ENCODE peak calls at places on chromosomes 12 and 14, in seven cellular contexts. V, H, U, P, K, J and T are unnamed samples.
A peak's percentile ranks its signal among the peaks of the same experiment; 100 is the strongest.

GRCh38 chr14:79018846-79019245 is 848.7 kb downstream of the NRXN3 start:
- DNase-seq in V (no peak), H (no peak), U (no peak), P (no peak), K (no peak), J (no peak), T (no peak)

GRCh38 chr14:94040796-94041195 is 14.7 kb downstream of the OTUB2 start:
- DNase-seq in V (no peak), H (no peak), U (no peak), P (no peak), K (no peak), J (no peak), T (no peak)

GRCh38 chr14:32545109-32545857 is 216.2 kb downstream of the AKAP6 start:
- DNase-seq in V (no peak), H (no peak), U (no peak), P (no peak), K (no peak), J (no peak), T (no peak)

GRCh38 chr12:130839770-130840355 is 813 bp upstream of the STX2 start:
- DNase-seq in V (no peak), H (no peak), U (no peak), P (no peak), K (no peak), J (no peak), T (no peak)

GRCh38 chr12:95608252-95609033 is 57.2 kb upstream of the USP44 start:
- DNase-seq in V (no peak), H (no peak), U (peak; percentile 64), P (no peak), K (peak; percentile 55), J (peak; percentile 66), T (no peak)

GRCh38 chr12:53212931-53213330 is 5.9 kb upstream of the ITGB7 start:
- DNase-seq in V (no peak), H (no peak), U (no peak), P (no peak), K (no peak), J (no peak), T (no peak)

GRCh38 chr12:42410345-42410744 is 84.4 kb downstream of the PPHLN1 start:
- DNase-seq in V (no peak), H (no peak), U (no peak), P (no peak), K (no peak), J (no peak), T (no peak)

GRCh38 chr12:4478933-4479332 is 33.3 kb upstream of the FGF6 start:
- DNase-seq in V (no peak), H (no peak), U (no peak), P (no peak), K (no peak), J (no peak), T (no peak)

GRCh38 chr12:89649139-89649538 is 59.5 kb downstream of the ATP2B1 start:
- DNase-seq in V (no peak), H (no peak), U (no peak), P (no peak), K (no peak), J (no peak), T (no peak)

GRCh38 chr14:30419037-30419436 is 139.9 kb upstream of the G2E3 start:
- DNase-seq in V (no peak), H (no peak), U (no peak), P (no peak), K (no peak), J (no peak), T (no peak)

GRCh38 chr14:66088661-66089060 is 397.5 kb upstream of the CCDC196 start:
- DNase-seq in V (no peak), H (no peak), U (no peak), P (no peak), K (no peak), J (no peak), T (no peak)

GRCh38 chr12:43847427-43847826 is 11.5 kb downstream of the TMEM117 start:
- DNase-seq in V (no peak), H (no peak), U (no peak), P (no peak), K (no peak), J (no peak), T (no peak)

GRCh38 chr14:55767291-55767690 is 187.3 kb downstream of the KTN1 start:
- DNase-seq in V (no peak), H (no peak), U (no peak), P (no peak), K (no peak), J (no peak), T (no peak)

GRCh38 chr14:85607571-85608219 is 77.8 kb downstream of the FLRT2 start:
- DNase-seq in V (no peak), H (no peak), U (no peak), P (no peak), K (no peak), J (no peak), T (no peak)

DNA sequence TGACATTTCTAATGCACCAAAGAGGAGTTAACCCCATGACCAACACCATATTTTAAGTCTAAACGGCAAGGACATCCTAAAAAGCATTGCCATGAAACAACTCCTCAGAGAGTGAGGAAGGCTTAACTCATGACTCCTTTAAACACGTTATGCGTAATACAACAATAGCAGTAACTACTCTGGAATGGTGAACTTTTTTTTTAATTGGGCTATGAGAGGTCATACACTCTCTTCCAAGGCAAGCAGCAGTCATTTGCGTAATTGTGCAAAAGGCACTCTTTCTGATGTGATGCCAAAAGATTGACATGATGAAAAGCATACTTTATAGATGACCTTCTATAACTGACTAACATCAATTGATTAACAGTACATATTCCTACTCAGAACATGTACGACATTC is 39.4 kb downstream of the RHOJ start:
- DNase-seq in V (no peak), H (no peak), U (no peak), P (no peak), K (no peak), J (no peak), T (no peak)
- H3K36me3 ChIP-seq in V (no peaks in the 10 kb centered on the region), H (no peaks in the 10 kb centered on the region), U (no peaks in the 10 kb centered on the region), P (no peaks in the 10 kb centered on the region), K (no peaks in the 10 kb centered on the region), J (peaks cover 3% of the 10 kb centered on the region), T (no peaks in the 10 kb centered on the region)

GRCh38 chr12:47707905-47708543 is 2.2 kb upstream of the RPAP3 start:
- DNase-seq in V (no peak), H (no peak), U (no peak), P (no peak), K (no peak), J (no peak), T (no peak)
- H3K4me1 ChIP-seq in V (peaks cover 42% of the 10 kb centered on the region), H (peaks cover 32% of the 10 kb centered on the region), U (peaks cover 45% of the 10 kb centered on the region), P (peaks cover 52% of the 10 kb centered on the region), K (no peaks in the 10 kb centered on the region), J (no peaks in the 10 kb centered on the region), T (peaks cover 9% of the 10 kb centered on the region)

DNA sequence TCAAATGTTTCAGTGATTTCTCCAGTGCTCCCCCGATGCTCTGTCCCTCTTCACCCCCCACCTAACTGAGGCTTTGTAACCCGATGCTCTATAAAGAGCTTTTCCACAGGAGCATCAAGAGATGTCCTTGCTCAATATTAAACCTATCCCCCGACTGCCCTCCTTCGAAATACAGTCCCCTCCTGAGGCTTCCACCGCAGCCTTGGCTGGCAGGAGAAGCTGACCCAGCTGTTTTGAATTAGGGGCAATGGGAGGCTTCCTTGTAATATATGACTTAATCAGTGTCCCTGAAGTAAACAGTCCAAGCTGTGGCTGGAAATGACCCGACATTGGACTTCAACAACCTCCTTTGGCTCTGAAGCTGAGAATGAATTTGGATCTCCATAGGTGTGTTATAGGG is 62.4 kb downstream of the TMEM30B start:
- DNase-seq in V (no peak), H (no peak), U (peak; percentile 48), P (no peak), K (no peak), J (peak; percentile 25), T (no peak)
- H3K36me3 ChIP-seq in V (no peaks in the 10 kb centered on the region), H (no peaks in the 10 kb centered on the region), U (no peaks in the 10 kb centered on the region), P (no peaks in the 10 kb centered on the region), K (no peaks in the 10 kb centered on the region), J (no peaks in the 10 kb centered on the region), T (no peaks in the 10 kb centered on the region)

GRCh38 chr12:124370384-124370783 is 75.5 kb downstream of the RFLNA start:
- DNase-seq in V (no peak), H (no peak), U (no peak), P (no peak), K (no peak), J (no peak), T (no peak)
- H3K4me1 ChIP-seq in V (peaks cover 47% of the 10 kb centered on the region), H (no peaks in the 10 kb centered on the region), U (peaks cover 77% of the 10 kb centered on the region), P (no peaks in the 10 kb centered on the region), K (peaks cover 20% of the 10 kb centered on the region), J (peaks cover 8% of the 10 kb centered on the region), T (no peaks in the 10 kb centered on the region)

GRCh38 chr12:56596815-56597214 is 33.3 kb downstream of the BAZ2A start:
- DNase-seq in V (no peak), H (no peak), U (no peak), P (no peak), K (no peak), J (no peak), T (no peak)
- H3K36me3 ChIP-seq in V (peaks cover 68% of the 10 kb centered on the region), H (peaks cover 46% of the 10 kb centered on the region), U (peaks cover 70% of the 10 kb centered on the region), P (peaks cover 43% of the 10 kb centered on the region), K (peaks cover 70% of the 10 kb centered on the region), J (peaks cover 79% of the 10 kb centered on the region), T (peaks cover 51% of the 10 kb centered on the region)

DNA sequence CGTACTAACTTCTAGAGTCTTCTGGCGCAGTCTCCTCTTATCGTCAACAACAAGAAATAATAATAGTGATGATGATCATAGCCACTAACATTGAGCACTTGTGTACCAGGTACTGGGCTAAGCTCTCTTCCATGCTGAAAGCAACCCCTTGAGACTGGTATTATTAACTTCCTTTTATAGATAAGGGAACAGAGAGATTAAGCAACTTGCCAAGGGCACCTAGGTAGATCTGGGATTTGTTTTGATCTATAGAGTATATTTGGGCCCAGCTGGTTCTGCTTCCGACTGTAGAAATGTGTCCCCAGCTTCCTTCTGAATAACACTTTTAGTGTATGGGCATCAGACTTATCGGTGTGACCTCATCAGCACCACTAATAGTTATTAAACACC is 1.1 kb upstream of the ZNF219 start:
- DNase-seq in V (no peak), H (no peak), U (no peak), P (no peak), K (no peak), J (no peak), T (no peak)
- H3K4me1 ChIP-seq in V (peaks cover 48% of the 10 kb centered on the region), H (peaks cover 7% of the 10 kb centered on the region), U (peaks cover 56% of the 10 kb centered on the region), P (peaks cover 30% of the 10 kb centered on the region), K (peaks cover 10% of the 10 kb centered on the region), J (no peaks in the 10 kb centered on the region), T (peaks cover 22% of the 10 kb centered on the region)

GRCh38 chr12:67457136-67457535 is 188.0 kb downstream of the CAND1 start:
- DNase-seq in V (no peak), H (no peak), U (no peak), P (no peak), K (no peak), J (no peak), T (no peak)

GRCh38 chr12:67459578-67459977 is 189.0 kb upstream of the DYRK2 start:
- DNase-seq in V (no peak), H (no peak), U (no peak), P (no peak), K (no peak), J (no peak), T (no peak)

GRCh38 chr12:67459173-67459572 is 189.4 kb upstream of the DYRK2 start:
- DNase-seq in V (no peak), H (no peak), U (no peak), P (no peak), K (no peak), J (no peak), T (no peak)

GRCh38 chr12:67457799-67458680 is 188.9 kb downstream of the CAND1 start:
- DNase-seq in V (no peak), H (no peak), U (no peak), P (no peak), K (no peak), J (no peak), T (no peak)

GRCh38 chr12:67460388-67460787 is 188.2 kb upstream of the DYRK2 start:
- DNase-seq in V (no peak), H (no peak), U (no peak), P (no peak), K (no peak), J (no peak), T (no peak)
- H3K36me3 ChIP-seq in V (no peaks in the 10 kb centered on the region), H (no peaks in the 10 kb centered on the region), U (no peaks in the 10 kb centered on the region), P (no peaks in the 10 kb centered on the region), K (no peaks in the 10 kb centered on the region), J (no peaks in the 10 kb centered on the region), T (no peaks in the 10 kb centered on the region)